ENCODE peak calls at places on chromosome 5, in four cellular contexts. D is endothelial cell of umbilical vein, G is mammary epithelial cell, P is mesenchymal stem cell. Z is an unnamed sample. For H3K36me3, the result is how much of the 10 kb centered on the place peaks cover.

GRCh38 chr5:180802325-180803180 is at the start of gene MGAT1:
- DNase-seq in D (peak), G (peak), P (peak), Z (peak)

GRCh38 chr5:86613459-86613858 is 4.3 kb upstream of the COX7C start:
- DNase-seq in D (no peak), G (no peak), P (peak), Z (peak)

GRCh38 chr5:55440188-55440646 is 94.5 kb downstream of the PLPP1 start:
- DNase-seq in D (no peak), G (peak), P (peak), Z (peak)

GRCh38 chr5:1312206-1312605 is 17.3 kb upstream of the TERT start:
- DNase-seq in D (no peak), G (no peak), P (no peak), Z (no peak)

GRCh38 chr5:158970569-158971014 is 129.1 kb downstream of the EBF1 start:
- DNase-seq in D (no peak), G (peak), P (no peak), Z (no peak)

GRCh38 chr5:133938932-133939331 is 29.5 kb downstream of the C5orf15 start:
- DNase-seq in D (peak), G (no peak), P (no peak), Z (no peak)

GRCh38 chr5:130116431-130116830 is 212.2 kb downstream of the CHSY3 start:
- DNase-seq in D (no peak), G (no peak), P (no peak), Z (no peak)

GRCh38 chr5:154260224-154260859 is 69.8 kb downstream of the GALNT10 start:
- DNase-seq in D (no peak), G (no peak), P (peak), Z (peak)

GRCh38 chr5:68224561-68225187 is 9.1 kb downstream of the PIK3R1 start:
- DNase-seq in D (no peak), G (no peak), P (no peak), Z (peak)

GRCh38 chr5:128271859-128272446 is 188.4 kb downstream of the SLC12A2 start:
- DNase-seq in D (peak), G (peak), P (peak), Z (peak)

GRCh38 chr5:31664566-31664965 is 25.6 kb downstream of the PDZD2 start:
- DNase-seq in D (no peak), G (peak), P (peak), Z (no peak)

GRCh38 chr5:102341918-102342317 is 45.8 kb upstream of the SLCO4C1 start:
- DNase-seq in D (no peak), G (no peak), P (peak), Z (peak)

GRCh38 chr5:84724683-84725082 is 340.0 kb upstream of the EDIL3 start:
- DNase-seq in D (peak), G (peak), P (peak), Z (peak)

GRCh38 chr5:16406023-16406422 is 59.6 kb downstream of the ZNF622 start:
- DNase-seq in D (no peak), G (no peak), P (no peak), Z (no peak)

GRCh38 chr5:144068926-144069325 is 101.5 kb downstream of the YIPF5 start:
- DNase-seq in D (no peak), G (no peak), P (no peak), Z (peak)

GRCh38 chr5:14183187-14183939 is 40.2 kb downstream of the TRIO start:
- DNase-seq in D (no peak), G (no peak), P (peak), Z (peak)
- H3K36me3 ChIP-seq in D (under half), G (under half), P (under half), Z (under half)

DNA sequence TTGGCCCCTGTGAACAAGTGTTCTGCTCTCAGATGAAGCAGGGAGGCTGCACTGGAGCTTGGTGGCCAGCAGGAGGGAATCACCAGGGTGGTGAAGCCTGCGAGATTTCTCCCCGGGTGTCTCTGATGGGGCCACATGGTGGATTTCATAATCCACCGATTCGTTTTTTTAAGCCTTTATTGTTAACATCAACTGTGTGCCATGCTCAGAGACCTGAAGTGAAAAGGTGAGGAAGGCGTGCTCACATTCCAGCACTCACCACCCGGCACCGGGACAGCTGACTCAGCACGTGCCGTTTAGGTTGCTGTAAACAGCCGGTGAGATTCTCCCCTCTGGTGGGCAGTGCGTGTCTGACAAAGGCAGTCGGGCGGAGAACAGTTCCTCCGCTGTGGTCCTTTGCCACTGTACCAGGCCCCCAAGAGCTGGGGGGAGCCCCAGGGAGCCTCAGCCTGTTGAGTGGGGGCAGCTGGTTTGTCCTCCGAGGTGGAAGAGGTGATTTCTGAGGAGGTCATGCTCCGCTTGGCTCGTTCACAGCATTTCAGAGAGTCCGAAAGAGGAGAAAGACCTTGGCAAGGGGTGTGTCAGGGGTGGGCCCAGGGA is 12.7 kb upstream of the AHRR start:
- DNase-seq in D (no peak), G (no peak), P (peak), Z (peak)
- H3K9ac ChIP-seq in D (no peak), G (no peak), P (no peak), Z (no peak)

GRCh38 chr5:98872679-98873078 is 56.1 kb downstream of the CHD1 start:
- DNase-seq in D (no peak), G (peak), P (peak), Z (peak)
- H3K36me3 ChIP-seq in D (under half), G (half or more), P (under half), Z (half or more)

GRCh38 chr5:120405291-120405864 is 58.7 kb upstream of the PRR16 start:
- DNase-seq in D (peak), G (peak), P (peak), Z (peak)

GRCh38 chr5:120405923-120406322 is 58.2 kb upstream of the PRR16 start:
- DNase-seq in D (peak), G (peak), P (peak), Z (peak)

DNA sequence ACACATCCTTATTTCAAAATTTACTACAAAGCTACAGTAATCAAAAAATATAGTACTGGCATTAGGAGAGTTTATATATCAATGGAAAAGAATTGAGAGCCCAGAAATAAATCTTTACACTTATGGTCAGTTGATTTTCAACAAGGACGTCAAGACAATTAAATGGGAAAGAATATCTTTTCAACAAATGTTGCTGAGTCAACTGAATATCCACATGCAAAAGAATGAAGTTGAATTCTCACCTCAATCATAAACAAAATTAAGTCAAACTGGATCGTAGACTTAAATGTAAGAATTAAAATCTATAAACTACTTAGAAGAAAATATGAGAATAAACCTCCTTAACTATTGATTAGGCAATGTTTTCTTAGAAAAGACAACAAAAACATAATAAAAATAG is 61.5 kb upstream of the PRR16 start:
- DNase-seq in D (no peak), G (no peak), P (no peak), Z (no peak)
- H3K9ac ChIP-seq in D (no peak), G (no peak), P (no peak), Z (no peak)